ENCODE peak calls at places on chromosomes 6 and 20, in six cellular contexts. One of them, this sample, is unnamed.

GRCh38 chr6:132023490-132023889 is 72.3 kb upstream of the CCN2 start:
- DNase-seq in hepatocyte: no peak
- DNase-seq in osteoblast: no peak
- DNase-seq in sigmoid colon: no peak
- DNase-seq in AG04450: no peak
- DNase-seq in fibroblast of villous mesenchyme: peak; percentile 17
- DNase-seq in this sample: no peak

GRCh38 chr6:31729979-31730630 is 1.0 kb upstream of the DDAH2 start:
- DNase-seq in hepatocyte: peak; percentile 97
- DNase-seq in osteoblast: peak; percentile 97
- DNase-seq in sigmoid colon: peak; percentile 97
- DNase-seq in AG04450: peak; percentile 75
- DNase-seq in fibroblast of villous mesenchyme: peak; percentile 92
- DNase-seq in this sample: no peak

GRCh38 chr6:166223091-166223490 is 55.4 kb upstream of the TBXT start:
- DNase-seq in hepatocyte: no peak
- DNase-seq in osteoblast: peak; percentile 35
- DNase-seq in sigmoid colon: no peak
- DNase-seq in AG04450: no peak
- DNase-seq in fibroblast of villous mesenchyme: no peak
- DNase-seq in this sample: no peak

GRCh38 chr20:50516180-50516934 is 6.2 kb downstream of the PTPN1 start:
- DNase-seq in hepatocyte: no peak
- DNase-seq in osteoblast: no peak
- DNase-seq in sigmoid colon: no peak
- DNase-seq in AG04450: no peak
- DNase-seq in fibroblast of villous mesenchyme: no peak
- DNase-seq in this sample: no peak

GRCh38 chr6:42428326-42429041 is 23.2 kb downstream of the TRERF1 start:
- DNase-seq in hepatocyte: no peak
- DNase-seq in osteoblast: no peak
- DNase-seq in sigmoid colon: no peak
- DNase-seq in AG04450: no peak
- DNase-seq in fibroblast of villous mesenchyme: no peak
- DNase-seq in this sample: no peak

GRCh38 chr20:47139934-47140333 is 216.6 kb downstream of the ZMYND8 start:
- DNase-seq in hepatocyte: peak; percentile 49
- DNase-seq in osteoblast: no peak
- DNase-seq in sigmoid colon: no peak
- DNase-seq in AG04450: no peak
- DNase-seq in fibroblast of villous mesenchyme: no peak
- DNase-seq in this sample: no peak

GRCh38 chr6:166515072-166515810 is 71.2 kb downstream of the RAMACL start:
- DNase-seq in hepatocyte: peak; percentile 44
- DNase-seq in osteoblast: peak; percentile 87
- DNase-seq in sigmoid colon: no peak
- DNase-seq in AG04450: peak; percentile 61
- DNase-seq in fibroblast of villous mesenchyme: peak; percentile 71
- DNase-seq in this sample: peak; percentile 59

GRCh38 chr20:48971956-48972355 is 50.4 kb downstream of the ARFGEF2 start:
- DNase-seq in hepatocyte: no peak
- DNase-seq in osteoblast: no peak
- DNase-seq in sigmoid colon: no peak
- DNase-seq in AG04450: no peak
- DNase-seq in fibroblast of villous mesenchyme: no peak
- DNase-seq in this sample: no peak

GRCh38 chr20:18587665-18588553 is at the start of gene DTD1:
- DNase-seq in hepatocyte: peak; percentile 95
- DNase-seq in osteoblast: peak; percentile 94
- DNase-seq in sigmoid colon: peak; percentile 96
- DNase-seq in AG04450: peak; percentile 63
- DNase-seq in fibroblast of villous mesenchyme: peak; percentile 83
- DNase-seq in this sample: peak; percentile 39

GRCh38 chr20:13930246-13930645 is 60.2 kb downstream of the SEL1L2 start:
- DNase-seq in hepatocyte: no peak
- DNase-seq in osteoblast: peak; percentile 1
- DNase-seq in sigmoid colon: no peak
- DNase-seq in AG04450: no peak
- DNase-seq in fibroblast of villous mesenchyme: no peak
- DNase-seq in this sample: no peak

GRCh38 chr6:145015739-145016558 is 719.4 kb downstream of the EPM2A start:
- DNase-seq in hepatocyte: peak; percentile 58
- DNase-seq in osteoblast: peak; percentile 68
- DNase-seq in sigmoid colon: no peak
- DNase-seq in AG04450: peak; percentile 72
- DNase-seq in fibroblast of villous mesenchyme: peak; percentile 76
- DNase-seq in this sample: peak; percentile 76

GRCh38 chr6:147204843-147205311 is 660 bp downstream of the STXBP5 start:
- DNase-seq in hepatocyte: no peak
- DNase-seq in osteoblast: peak; percentile 14
- DNase-seq in sigmoid colon: no peak
- DNase-seq in AG04450: no peak
- DNase-seq in fibroblast of villous mesenchyme: peak; percentile 28
- DNase-seq in this sample: no peak

DNA sequence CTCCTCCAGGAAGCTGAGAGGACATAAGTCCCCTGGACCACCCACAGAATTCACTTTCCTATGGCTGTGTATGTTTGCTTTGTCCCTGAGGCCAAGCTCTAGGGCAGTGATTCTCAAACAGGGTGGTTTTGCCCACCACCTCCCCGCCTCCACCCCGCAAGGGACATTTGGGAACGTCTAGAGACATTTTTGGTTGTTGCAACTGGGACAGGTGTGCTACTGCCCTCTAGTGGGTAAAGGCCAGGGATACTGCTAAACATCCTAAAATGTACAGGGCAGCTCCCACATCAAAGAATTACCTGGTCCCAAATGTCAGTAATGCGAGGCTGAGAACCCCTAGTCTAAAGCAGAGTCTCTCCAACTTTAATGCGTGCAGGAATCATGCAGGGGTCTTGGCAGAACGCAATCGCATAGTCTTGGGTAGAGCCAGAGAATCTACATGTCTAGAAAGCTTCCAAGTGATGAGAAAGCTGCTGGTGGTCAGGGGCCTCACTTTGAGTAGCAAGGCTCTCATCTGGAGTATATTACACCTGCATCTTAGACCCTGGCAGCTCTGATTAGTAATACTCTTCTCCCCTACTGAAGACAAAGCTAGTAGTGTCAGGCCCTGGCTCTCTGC is 5.1 kb downstream of the KCNS1 start:
- DNase-seq in hepatocyte: peak; percentile 70
- DNase-seq in osteoblast: peak; percentile 94
- DNase-seq in sigmoid colon: no peak
- DNase-seq in AG04450: no peak
- DNase-seq in fibroblast of villous mesenchyme: peak; percentile 69
- DNase-seq in this sample: no peak
- TF ChIP-seq CTCF in hepatocyte: peak; percentile 81
- TF ChIP-seq CTCF in osteoblast: peak; percentile 66
- TF ChIP-seq CTCF in sigmoid colon: peak; percentile 41
- TF ChIP-seq CTCF in AG04450: peak; percentile 83
- TF ChIP-seq CTCF in fibroblast of villous mesenchyme: peak; percentile 79
- TF ChIP-seq CTCF in this sample: peak; percentile 78

DNA sequence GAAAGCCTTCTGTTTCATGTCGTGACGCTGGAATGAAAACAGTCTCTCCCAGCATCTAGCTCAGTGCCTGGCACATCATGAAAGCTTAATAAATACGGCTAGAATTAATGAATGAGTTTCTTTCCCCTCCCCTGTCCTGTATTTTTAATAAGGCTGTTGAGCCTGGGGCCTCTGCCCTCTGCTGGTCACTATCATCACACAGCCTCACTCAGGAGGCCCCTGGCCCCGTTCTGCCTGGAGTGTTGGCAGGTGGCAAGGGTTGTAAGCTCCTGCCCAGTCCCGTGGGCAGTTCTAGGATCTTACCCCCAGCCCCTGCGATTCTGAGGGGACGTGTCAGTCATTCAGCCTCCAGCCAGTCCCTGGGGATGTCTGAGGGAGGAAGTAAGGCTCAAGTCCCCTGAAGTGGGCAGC is 41.4 kb downstream of the PHACTR3 start:
- DNase-seq in hepatocyte: no peak
- DNase-seq in osteoblast: no peak
- DNase-seq in sigmoid colon: peak; percentile 52
- DNase-seq in AG04450: no peak
- DNase-seq in fibroblast of villous mesenchyme: no peak
- DNase-seq in this sample: no peak
- TF ChIP-seq CTCF in hepatocyte: no peak
- TF ChIP-seq CTCF in osteoblast: no peak
- TF ChIP-seq CTCF in sigmoid colon: no peak
- TF ChIP-seq CTCF in AG04450: no peak
- TF ChIP-seq CTCF in fibroblast of villous mesenchyme: no peak
- TF ChIP-seq CTCF in this sample: no peak

GRCh38 chr6:162198925-162199324 is 528.6 kb downstream of the PRKN start:
- DNase-seq in hepatocyte: no peak
- DNase-seq in osteoblast: no peak
- DNase-seq in sigmoid colon: no peak
- DNase-seq in AG04450: no peak
- DNase-seq in fibroblast of villous mesenchyme: no peak
- DNase-seq in this sample: no peak
- TF ChIP-seq CTCF in hepatocyte: no peak
- TF ChIP-seq CTCF in osteoblast: no peak
- TF ChIP-seq CTCF in sigmoid colon: no peak
- TF ChIP-seq CTCF in AG04450: no peak
- TF ChIP-seq CTCF in fibroblast of villous mesenchyme: no peak
- TF ChIP-seq CTCF in this sample: no peak

GRCh38 chr6:5998741-5999687 is 7.7 kb downstream of the NRN1 start:
- DNase-seq in hepatocyte: no peak
- DNase-seq in osteoblast: peak; percentile 92
- DNase-seq in sigmoid colon: peak; percentile 69
- DNase-seq in AG04450: no peak
- DNase-seq in fibroblast of villous mesenchyme: no peak
- DNase-seq in this sample: no peak
- TF ChIP-seq CTCF in hepatocyte: no peak
- TF ChIP-seq CTCF in osteoblast: no peak
- TF ChIP-seq CTCF in sigmoid colon: no peak
- TF ChIP-seq CTCF in AG04450: no peak
- TF ChIP-seq CTCF in fibroblast of villous mesenchyme: no peak
- TF ChIP-seq CTCF in this sample: peak; percentile 26

GRCh38 chr20:22623211-22623610 is 38.8 kb upstream of the FOXA2 start:
- DNase-seq in hepatocyte: no peak
- DNase-seq in osteoblast: no peak
- DNase-seq in sigmoid colon: no peak
- DNase-seq in AG04450: no peak
- DNase-seq in fibroblast of villous mesenchyme: no peak
- DNase-seq in this sample: no peak
- TF ChIP-seq CTCF in hepatocyte: no peak
- TF ChIP-seq CTCF in osteoblast: no peak
- TF ChIP-seq CTCF in sigmoid colon: no peak
- TF ChIP-seq CTCF in AG04450: no peak
- TF ChIP-seq CTCF in fibroblast of villous mesenchyme: no peak
- TF ChIP-seq CTCF in this sample: no peak

DNA sequence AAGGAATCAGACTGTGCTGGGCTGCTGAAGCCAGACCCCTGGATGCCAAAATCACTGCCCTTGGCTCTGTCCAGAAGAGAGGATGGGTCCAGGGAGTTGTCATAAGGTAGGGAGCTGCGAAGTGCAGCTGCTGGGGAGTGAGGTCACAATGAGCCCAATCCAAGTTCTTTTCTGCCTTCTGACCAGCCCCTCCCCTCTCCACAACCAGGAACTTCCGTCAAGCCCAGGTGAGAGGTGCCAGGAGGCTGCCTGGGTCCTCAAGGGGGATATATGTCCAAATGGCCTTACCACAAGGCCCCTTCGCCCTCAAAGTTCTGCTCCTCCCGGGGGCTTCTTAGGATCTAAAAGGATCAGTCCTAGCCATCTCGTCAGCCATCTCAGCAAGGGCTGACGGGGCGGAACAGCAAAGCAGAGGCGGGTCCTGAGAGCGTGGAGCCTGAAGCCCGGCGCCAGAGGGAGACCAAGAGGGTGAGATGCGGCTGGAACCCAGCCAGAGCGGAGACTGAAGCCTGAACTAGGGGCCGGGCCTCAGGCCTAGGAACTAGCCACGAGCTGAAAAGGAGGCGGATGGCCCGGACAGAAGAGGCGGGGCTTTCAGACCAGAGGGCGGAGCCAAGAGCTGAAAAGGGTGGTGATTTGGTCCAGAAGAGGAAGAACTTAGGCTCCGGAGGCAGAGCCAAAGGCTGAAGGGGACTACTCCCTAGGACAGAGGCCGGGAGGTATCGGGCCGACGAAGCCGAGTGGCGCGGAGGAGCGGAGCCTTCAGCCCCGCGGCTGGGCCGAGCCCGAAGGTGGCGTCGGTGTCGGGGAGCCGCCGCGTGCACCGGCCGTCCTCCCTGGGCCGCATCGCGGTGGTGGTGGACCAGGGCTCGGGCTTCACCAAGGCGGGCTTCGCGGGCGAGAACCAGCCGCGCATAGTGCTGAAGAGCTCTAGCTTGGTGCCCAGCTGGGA is at the start of gene ACTL10:
- DNase-seq in hepatocyte: peak; percentile 92
- DNase-seq in osteoblast: peak; percentile 100
- DNase-seq in sigmoid colon: peak; percentile 100
- DNase-seq in AG04450: peak; percentile 95
- DNase-seq in fibroblast of villous mesenchyme: peak; percentile 97
- DNase-seq in this sample: peak; percentile 91
- TF ChIP-seq CTCF in hepatocyte: no peak
- TF ChIP-seq CTCF in osteoblast: peak; percentile 44
- TF ChIP-seq CTCF in sigmoid colon: peak; percentile 28
- TF ChIP-seq CTCF in AG04450: peak; percentile 52
- TF ChIP-seq CTCF in fibroblast of villous mesenchyme: peak; percentile 33
- TF ChIP-seq CTCF in this sample: peak; percentile 51